ENCODE peak calls at places on chromosomes 3 and 15, in six cellular contexts. One of them, this sample, is unnamed.

GRCh38 chr15:98113357-98113756 is 152.9 kb downstream of the ARRDC4 start:
- DNase-seq in NB4: no peak
- DNase-seq in K562: no peak
- DNase-seq in A549: no peak
- DNase-seq in HepG2: no peak
- DNase-seq in endothelial cell of umbilical vein: no peak
- DNase-seq in this sample: no peak

GRCh38 chr3:197378987-197379718 is 80.7 kb upstream of the DLG1 start:
- DNase-seq in A549: no peak
- DNase-seq in NB4: peak; percentile 21
- DNase-seq in K562: no peak
- DNase-seq in HepG2: no peak
- DNase-seq in endothelial cell of umbilical vein: no peak
- DNase-seq in this sample: no peak

GRCh38 chr15:100809151-100809550 is 70.5 kb upstream of the ALDH1A3 start:
- DNase-seq in K562: no peak
- DNase-seq in NB4: no peak
- DNase-seq in endothelial cell of umbilical vein: peak; percentile 6
- DNase-seq in A549: no peak
- DNase-seq in HepG2: no peak
- DNase-seq in this sample: no peak

GRCh38 chr15:66895794-66896453 is 169.5 kb upstream of the SMAD3 start:
- DNase-seq in HepG2: no peak
- DNase-seq in NB4: no peak
- DNase-seq in A549: no peak
- DNase-seq in K562: no peak
- DNase-seq in endothelial cell of umbilical vein: no peak
- DNase-seq in this sample: no peak

GRCh38 chr3:97938444-97938843 is 33.8 kb downstream of the RIOX2 start:
- DNase-seq in NB4: no peak
- DNase-seq in HepG2: no peak
- DNase-seq in A549: no peak
- DNase-seq in K562: no peak
- DNase-seq in endothelial cell of umbilical vein: no peak
- DNase-seq in this sample: no peak

GRCh38 chr3:187880438-187880837 is 135.2 kb upstream of the BCL6 start:
- DNase-seq in A549: no peak
- DNase-seq in NB4: no peak
- DNase-seq in K562: no peak
- DNase-seq in endothelial cell of umbilical vein: no peak
- DNase-seq in HepG2: no peak
- DNase-seq in this sample: no peak

GRCh38 chr3:39134305-39134704 is 19.1 kb downstream of the CSRNP1 start:
- DNase-seq in K562: no peak
- DNase-seq in NB4: no peak
- DNase-seq in A549: no peak
- DNase-seq in endothelial cell of umbilical vein: no peak
- DNase-seq in HepG2: no peak
- DNase-seq in this sample: no peak

GRCh38 chr3:81761904-81762565 is 590 bp upstream of the GBE1 start:
- DNase-seq in A549: no peak
- DNase-seq in K562: no peak
- DNase-seq in HepG2: no peak
- DNase-seq in endothelial cell of umbilical vein: no peak
- DNase-seq in NB4: no peak
- DNase-seq in this sample: no peak

GRCh38 chr3:70780790-70781189 is 468.4 kb upstream of the MDFIC2 start:
- DNase-seq in K562: no peak
- DNase-seq in NB4: no peak
- DNase-seq in endothelial cell of umbilical vein: no peak
- DNase-seq in A549: no peak
- DNase-seq in HepG2: no peak
- DNase-seq in this sample: no peak

GRCh38 chr15:29046946-29047345 is 161.2 kb downstream of the APBA2 start:
- DNase-seq in NB4: no peak
- DNase-seq in A549: no peak
- DNase-seq in K562: no peak
- DNase-seq in HepG2: no peak
- DNase-seq in endothelial cell of umbilical vein: no peak
- DNase-seq in this sample: no peak

GRCh38 chr15:60554494-60554893 is 75.6 kb upstream of the ICE2 start:
- DNase-seq in K562: no peak
- DNase-seq in A549: no peak
- DNase-seq in NB4: no peak
- DNase-seq in endothelial cell of umbilical vein: no peak
- DNase-seq in HepG2: no peak
- DNase-seq in this sample: no peak

GRCh38 chr15:57867970-57868791 is 161.7 kb downstream of the POLR2M start:
- DNase-seq in endothelial cell of umbilical vein: no peak
- DNase-seq in NB4: peak; percentile 9
- DNase-seq in HepG2: no peak
- DNase-seq in K562: no peak
- DNase-seq in A549: no peak
- DNase-seq in this sample: no peak

GRCh38 chr3:135190658-135191057 is 395.6 kb downstream of the EPHB1 start:
- DNase-seq in HepG2: no peak
- DNase-seq in endothelial cell of umbilical vein: no peak
- DNase-seq in K562: no peak
- DNase-seq in NB4: no peak
- DNase-seq in A549: no peak
- DNase-seq in this sample: no peak

GRCh38 chr3:112499328-112499727 is at the start of gene BTLA:
- DNase-seq in K562: no peak
- DNase-seq in A549: no peak
- DNase-seq in endothelial cell of umbilical vein: no peak
- DNase-seq in NB4: no peak
- DNase-seq in HepG2: no peak
- DNase-seq in this sample: peak; percentile 79

GRCh38 chr3:42213417-42213816 is 52.6 kb downstream of the CCK start:
- DNase-seq in NB4: no peak
- DNase-seq in A549: no peak
- DNase-seq in K562: no peak
- DNase-seq in HepG2: no peak
- DNase-seq in endothelial cell of umbilical vein: no peak
- DNase-seq in this sample: no peak

GRCh38 chr3:26536955-26537354 is 85.6 kb upstream of the LRRC3B start:
- DNase-seq in NB4: no peak
- DNase-seq in K562: no peak
- DNase-seq in HepG2: no peak
- DNase-seq in endothelial cell of umbilical vein: no peak
- DNase-seq in A549: no peak
- DNase-seq in this sample: no peak

GRCh38 chr3:150945226-150945625 is 27.3 kb downstream of the CLRN1 start:
- DNase-seq in A549: no peak
- DNase-seq in HepG2: no peak
- DNase-seq in K562: no peak
- DNase-seq in NB4: no peak
- DNase-seq in endothelial cell of umbilical vein: no peak
- DNase-seq in this sample: no peak

GRCh38 chr3:159593927-159594605 is 394.6 kb upstream of the IL12A start:
- DNase-seq in HepG2: no peak
- DNase-seq in endothelial cell of umbilical vein: peak; percentile 89
- DNase-seq in NB4: no peak
- DNase-seq in K562: no peak
- DNase-seq in A549: no peak
- DNase-seq in this sample: no peak
- TF ChIP-seq MYC in HepG2: no peak
- TF ChIP-seq MYC in endothelial cell of umbilical vein: no peak
- TF ChIP-seq MYC in NB4: no peak
- TF ChIP-seq MYC in K562: no peak
- TF ChIP-seq MYC in A549: no peak
- TF ChIP-seq MYC in this sample: no peak

DNA sequence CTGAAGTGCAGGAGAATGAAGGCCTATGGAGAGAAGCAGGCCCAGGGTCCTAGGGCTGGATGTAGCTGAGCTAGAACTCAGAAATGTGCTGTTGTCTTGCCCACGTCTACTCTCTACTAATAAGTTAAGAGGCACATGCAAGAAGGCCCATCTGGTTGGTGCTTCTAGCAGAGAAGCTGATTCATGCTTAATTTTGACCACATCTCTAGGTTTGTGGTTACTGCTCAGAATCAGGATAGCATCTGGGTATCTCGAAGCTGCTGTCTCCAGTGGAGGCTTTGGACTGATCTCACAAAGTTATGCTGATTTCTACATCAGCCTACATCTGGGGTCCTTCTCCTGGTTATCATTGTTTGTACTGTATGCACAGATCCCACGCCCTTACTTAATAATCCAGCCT is 87.3 kb downstream of the CACNA1D start:
- DNase-seq in HepG2: no peak
- DNase-seq in K562: no peak
- DNase-seq in endothelial cell of umbilical vein: no peak
- DNase-seq in A549: no peak
- DNase-seq in NB4: peak; percentile 61
- DNase-seq in this sample: no peak
- TF ChIP-seq MYC in HepG2: no peak
- TF ChIP-seq MYC in K562: no peak
- TF ChIP-seq MYC in endothelial cell of umbilical vein: no peak
- TF ChIP-seq MYC in A549: no peak
- TF ChIP-seq MYC in NB4: no peak
- TF ChIP-seq MYC in this sample: no peak

GRCh38 chr3:194333212-194333980 is 17.7 kb downstream of the CPN2 start:
- DNase-seq in NB4: peak; percentile 87
- DNase-seq in K562: peak; percentile 79
- DNase-seq in HepG2: peak; percentile 77
- DNase-seq in endothelial cell of umbilical vein: peak; percentile 83
- DNase-seq in A549: peak; percentile 47
- DNase-seq in this sample: no peak
- TF ChIP-seq MYC in NB4: no peak
- TF ChIP-seq MYC in K562: peak; percentile 79
- TF ChIP-seq MYC in HepG2: peak; percentile 98
- TF ChIP-seq MYC in endothelial cell of umbilical vein: no peak
- TF ChIP-seq MYC in A549: peak; percentile 84
- TF ChIP-seq MYC in this sample: no peak

DNA sequence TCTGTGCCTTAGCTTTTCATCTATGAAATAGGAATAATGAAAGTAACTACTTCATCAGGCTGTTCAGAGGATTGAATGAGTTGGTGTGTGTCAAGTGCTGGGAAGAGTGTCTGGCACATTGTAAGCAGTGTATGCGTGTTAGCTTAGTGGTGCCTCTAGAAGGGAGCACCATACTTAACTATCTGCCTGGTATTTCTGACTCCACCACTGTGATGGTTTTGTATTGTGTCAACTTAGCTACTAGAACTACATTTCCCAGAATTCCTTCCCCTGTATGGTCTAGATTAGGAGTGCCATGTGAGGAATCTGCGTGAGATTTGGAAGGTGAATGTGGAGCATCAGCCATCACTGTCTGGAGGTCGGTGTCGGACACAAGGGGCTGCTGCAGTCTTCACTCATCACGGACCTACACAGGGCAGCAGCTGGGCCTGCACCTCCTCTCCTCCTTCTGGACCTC is 115.4 kb upstream of the GALNT15 start:
- DNase-seq in NB4: no peak
- DNase-seq in endothelial cell of umbilical vein: no peak
- DNase-seq in A549: no peak
- DNase-seq in HepG2: no peak
- DNase-seq in K562: no peak
- DNase-seq in this sample: no peak
- TF ChIP-seq MYC in NB4: no peak
- TF ChIP-seq MYC in endothelial cell of umbilical vein: no peak
- TF ChIP-seq MYC in A549: no peak
- TF ChIP-seq MYC in HepG2: no peak
- TF ChIP-seq MYC in K562: no peak
- TF ChIP-seq MYC in this sample: no peak

GRCh38 chr3:149686996-149687395 is 29.2 kb upstream of the WWTR1 start:
- DNase-seq in endothelial cell of umbilical vein: no peak
- DNase-seq in HepG2: no peak
- DNase-seq in NB4: no peak
- DNase-seq in K562: no peak
- DNase-seq in A549: no peak
- DNase-seq in this sample: no peak
- TF ChIP-seq MYC in endothelial cell of umbilical vein: no peak
- TF ChIP-seq MYC in HepG2: no peak
- TF ChIP-seq MYC in NB4: no peak
- TF ChIP-seq MYC in K562: no peak
- TF ChIP-seq MYC in A549: no peak
- TF ChIP-seq MYC in this sample: no peak

GRCh38 chr15:43153269-43153668 is 19.9 kb downstream of the TMEM62 start:
- DNase-seq in endothelial cell of umbilical vein: no peak
- DNase-seq in NB4: no peak
- DNase-seq in K562: no peak
- DNase-seq in HepG2: no peak
- DNase-seq in A549: no peak
- DNase-seq in this sample: no peak

GRCh38 chr15:43146187-43146586 is 12.8 kb downstream of the TMEM62 start:
- DNase-seq in A549: no peak
- DNase-seq in K562: no peak
- DNase-seq in NB4: no peak
- DNase-seq in HepG2: no peak
- DNase-seq in endothelial cell of umbilical vein: no peak
- DNase-seq in this sample: no peak

GRCh38 chr15:43144512-43144911 is 11.1 kb downstream of the TMEM62 start:
- DNase-seq in NB4: no peak
- DNase-seq in A549: no peak
- DNase-seq in K562: no peak
- DNase-seq in endothelial cell of umbilical vein: no peak
- DNase-seq in HepG2: no peak
- DNase-seq in this sample: no peak

GRCh38 chr15:43151688-43152087 is 18.3 kb downstream of the TMEM62 start:
- DNase-seq in endothelial cell of umbilical vein: no peak
- DNase-seq in K562: no peak
- DNase-seq in NB4: no peak
- DNase-seq in A549: no peak
- DNase-seq in HepG2: no peak
- DNase-seq in this sample: no peak

GRCh38 chr15:43150171-43150929 is 17.0 kb downstream of the TMEM62 start:
- DNase-seq in NB4: no peak
- DNase-seq in endothelial cell of umbilical vein: peak; percentile 78
- DNase-seq in K562: peak; percentile 17
- DNase-seq in A549: peak; percentile 18
- DNase-seq in HepG2: no peak
- DNase-seq in this sample: no peak
- TF ChIP-seq MYC in NB4: no peak
- TF ChIP-seq MYC in endothelial cell of umbilical vein: no peak
- TF ChIP-seq MYC in K562: no peak
- TF ChIP-seq MYC in A549: no peak
- TF ChIP-seq MYC in HepG2: no peak
- TF ChIP-seq MYC in this sample: no peak

GRCh38 chr3:99536555-99537314 is 101.7 kb upstream of the COL8A1 start:
- DNase-seq in endothelial cell of umbilical vein: no peak
- DNase-seq in K562: no peak
- DNase-seq in HepG2: no peak
- DNase-seq in NB4: no peak
- DNase-seq in A549: no peak
- DNase-seq in this sample: no peak
- TF ChIP-seq MYC in endothelial cell of umbilical vein: no peak
- TF ChIP-seq MYC in K562: no peak
- TF ChIP-seq MYC in HepG2: no peak
- TF ChIP-seq MYC in NB4: no peak
- TF ChIP-seq MYC in A549: no peak
- TF ChIP-seq MYC in this sample: no peak

DNA sequence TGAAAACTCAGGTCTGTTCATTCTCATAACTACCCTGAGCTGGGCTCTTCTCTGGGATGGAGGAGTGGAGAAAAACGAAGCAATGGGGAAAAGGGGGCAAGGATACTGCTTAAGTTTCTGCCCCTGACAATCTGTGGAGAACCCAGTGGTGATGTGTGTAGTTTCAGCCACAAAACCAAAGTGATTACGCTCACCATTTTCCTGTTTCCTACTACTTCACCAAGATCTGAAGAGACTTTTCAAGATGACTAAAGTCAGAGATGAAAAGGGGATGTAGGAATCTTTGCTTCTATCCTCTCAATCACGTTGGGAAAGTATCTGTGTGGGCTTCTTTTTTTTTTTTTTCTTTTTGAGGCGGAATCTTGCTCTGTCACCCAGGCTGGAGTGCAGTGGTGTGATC is 8.3 kb upstream of the UBE2E1 start:
- DNase-seq in endothelial cell of umbilical vein: no peak
- DNase-seq in A549: no peak
- DNase-seq in NB4: no peak
- DNase-seq in K562: no peak
- DNase-seq in HepG2: no peak
- DNase-seq in this sample: peak; percentile 65
- TF ChIP-seq MYC in endothelial cell of umbilical vein: no peak
- TF ChIP-seq MYC in A549: no peak
- TF ChIP-seq MYC in NB4: no peak
- TF ChIP-seq MYC in K562: no peak
- TF ChIP-seq MYC in HepG2: no peak
- TF ChIP-seq MYC in this sample: no peak

This sample was measured in GM12878.